ENCODE peak calls at places on chromosomes 3 and 15, in eight cellular contexts. O, Y, L, F, U, K, Z and G are unnamed samples.

GRCh38 chr3:4846529-4846928 is 132.7 kb upstream of the BHLHE40 start:
- DNase-seq in O (no peak), Y (no peak), L (no peak), F (no peak), U (no peak), K (no peak), Z (no peak), G (no peak)

GRCh38 chr15:66677336-66677735 is 24.7 kb upstream of the SMAD6 start:
- DNase-seq in O (no peak), Y (no peak), L (no peak), F (no peak), U (no peak), K (no peak), Z (no peak), G (no peak)

GRCh38 chr3:56491566-56491965 is 23.3 kb upstream of the ERC2 start:
- DNase-seq in O (no peak), Y (no peak), L (no peak), F (no peak), U (no peak), K (no peak), Z (no peak), G (no peak)

GRCh38 chr3:177633671-177634207 is 436.5 kb upstream of the TBL1XR1 start:
- DNase-seq in O (no peak), Y (no peak), L (no peak), F (no peak), U (no peak), K (no peak), Z (no peak), G (no peak)

GRCh38 chr15:63476229-63476632 is 28.2 kb upstream of the USP3 start:
- DNase-seq in O (no peak), Y (no peak), L (no peak), F (no peak), U (no peak), K (no peak), Z (no peak), G (no peak)

GRCh38 chr3:150309557-150309956 is 98.5 kb upstream of the TSC22D2 start:
- DNase-seq in O (no peak), Y (no peak), L (no peak), F (no peak), U (no peak), K (no peak), Z (no peak), G (no peak)

GRCh38 chr3:103048371-103048722 is 613.5 kb downstream of the ZPLD1 start:
- DNase-seq in O (no peak), Y (no peak), L (no peak), F (no peak), U (no peak), K (no peak), Z (no peak), G (no peak)

GRCh38 chr3:114892117-114892870 is 254.8 kb downstream of the ZBTB20 start:
- DNase-seq in O (no peak), Y (no peak), L (no peak), F (no peak), U (no peak), K (no peak), Z (peak), G (no peak)

GRCh38 chr3:194449913-194450312 is 36.9 kb downstream of the ATP13A3 start:
- DNase-seq in O (no peak), Y (no peak), L (no peak), F (no peak), U (no peak), K (no peak), Z (no peak), G (no peak)

GRCh38 chr3:49900491-49901153 is 3.1 kb downstream of the MST1R start:
- DNase-seq in O (peak), Y (no peak), L (peak), F (no peak), U (peak), K (peak), Z (no peak), G (peak)

GRCh38 chr3:27114684-27115083 is 254.5 kb downstream of the NEK10 start:
- DNase-seq in O (no peak), Y (no peak), L (no peak), F (no peak), U (no peak), K (no peak), Z (no peak), G (no peak)

DNA sequence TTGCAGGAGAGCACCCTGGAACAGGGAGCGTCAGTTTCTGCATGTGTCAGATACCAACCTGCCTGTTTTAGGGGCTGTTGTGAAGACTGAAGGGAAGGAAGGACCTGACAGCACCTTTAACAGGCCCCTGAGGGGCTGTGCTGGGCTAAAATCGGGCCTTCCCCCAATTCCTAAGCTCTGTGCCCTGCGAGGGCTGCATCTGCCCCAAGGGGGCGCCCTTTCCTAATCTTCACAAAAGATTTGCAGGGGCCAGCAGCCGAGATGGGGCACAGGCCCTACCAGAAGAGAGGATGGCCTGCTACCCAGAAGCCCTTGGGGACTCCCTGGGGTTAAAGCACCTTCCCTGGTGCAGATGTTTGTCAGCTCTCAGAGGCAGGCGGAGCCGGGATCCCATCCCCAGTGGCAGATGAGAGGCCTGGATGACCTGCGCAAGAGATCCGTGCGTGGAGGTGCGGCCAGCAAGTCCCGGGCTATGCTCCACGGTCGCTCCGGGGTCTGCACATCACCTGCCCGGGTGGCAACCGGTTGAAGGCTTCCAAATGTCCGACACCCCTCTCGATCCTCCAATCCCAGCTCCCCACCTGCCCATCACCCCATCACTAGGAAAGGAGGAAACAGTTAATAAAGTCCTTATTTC is 53.6 kb downstream of the RHCG start:
- DNase-seq in O (peak), Y (no peak), L (no peak), F (peak), U (no peak), K (peak), Z (peak), G (no peak)
- TF ChIP-seq CTCF in O (peak), Y (peak), L (peak), F (peak), U (peak), K (peak), Z (peak), G (peak)

DNA sequence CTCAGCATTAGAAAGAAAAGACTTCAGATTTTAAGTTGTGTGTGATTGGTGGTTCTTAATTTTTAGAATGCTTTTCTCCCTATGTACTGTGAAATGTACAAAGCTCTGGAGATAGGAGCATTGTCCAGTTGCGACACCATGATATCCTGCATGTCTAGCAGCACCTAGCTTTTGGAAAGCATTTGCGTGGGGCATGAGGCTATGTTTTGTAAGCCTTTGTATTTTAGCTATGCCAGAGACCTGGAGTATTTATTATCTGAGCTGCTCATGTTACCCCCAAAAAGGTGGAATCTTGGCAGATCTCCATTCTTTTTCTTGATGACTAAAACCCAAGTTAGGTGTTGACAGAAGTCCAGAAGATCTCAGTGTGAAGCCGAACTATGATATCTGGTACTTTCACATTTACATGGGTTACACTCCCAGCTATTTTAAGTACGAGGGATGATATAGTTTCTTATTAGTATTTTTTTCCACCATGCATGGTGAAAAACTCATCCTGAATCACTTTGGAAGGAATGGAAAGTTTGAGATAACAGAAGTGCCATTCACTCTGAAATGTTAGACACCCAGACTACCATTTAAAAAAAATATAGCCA is 126.7 kb upstream of the SAMMSON start:
- DNase-seq in O (no peak), Y (no peak), L (no peak), F (no peak), U (no peak), K (no peak), Z (no peak), G (no peak)
- H3K4me3 ChIP-seq in O (no peak), Y (no peak), L (no peak), F (no peak), U (no peak), K (no peak), Z (no peak), G (no peak)

DNA sequence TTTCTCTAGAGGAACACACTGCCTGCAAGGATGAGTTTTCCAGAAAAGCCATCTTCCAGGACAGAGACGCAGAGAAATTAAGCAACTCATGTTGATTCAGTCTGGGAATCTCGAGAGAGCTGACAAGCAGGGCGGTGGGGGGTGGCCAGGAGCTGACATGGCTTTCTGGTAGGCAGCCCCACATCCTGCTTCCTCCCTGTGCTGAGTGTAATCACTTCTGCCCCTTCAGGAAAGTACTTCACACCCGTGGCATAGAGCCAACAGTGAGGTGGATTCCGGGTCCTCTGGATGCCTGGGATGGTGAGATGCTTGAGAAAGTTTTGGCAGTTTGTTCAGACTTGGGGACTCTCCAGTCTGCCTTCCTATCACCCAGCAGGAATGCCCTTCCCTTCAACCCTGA is 221.1 kb downstream of the SLCO3A1 start:
- DNase-seq in O (no peak), Y (no peak), L (peak), F (no peak), U (peak), K (peak), Z (no peak), G (no peak)
- TF ChIP-seq CTCF in O (no peak), Y (no peak), L (no peak), F (no peak), U (no peak), K (no peak), Z (no peak), G (no peak)

DNA sequence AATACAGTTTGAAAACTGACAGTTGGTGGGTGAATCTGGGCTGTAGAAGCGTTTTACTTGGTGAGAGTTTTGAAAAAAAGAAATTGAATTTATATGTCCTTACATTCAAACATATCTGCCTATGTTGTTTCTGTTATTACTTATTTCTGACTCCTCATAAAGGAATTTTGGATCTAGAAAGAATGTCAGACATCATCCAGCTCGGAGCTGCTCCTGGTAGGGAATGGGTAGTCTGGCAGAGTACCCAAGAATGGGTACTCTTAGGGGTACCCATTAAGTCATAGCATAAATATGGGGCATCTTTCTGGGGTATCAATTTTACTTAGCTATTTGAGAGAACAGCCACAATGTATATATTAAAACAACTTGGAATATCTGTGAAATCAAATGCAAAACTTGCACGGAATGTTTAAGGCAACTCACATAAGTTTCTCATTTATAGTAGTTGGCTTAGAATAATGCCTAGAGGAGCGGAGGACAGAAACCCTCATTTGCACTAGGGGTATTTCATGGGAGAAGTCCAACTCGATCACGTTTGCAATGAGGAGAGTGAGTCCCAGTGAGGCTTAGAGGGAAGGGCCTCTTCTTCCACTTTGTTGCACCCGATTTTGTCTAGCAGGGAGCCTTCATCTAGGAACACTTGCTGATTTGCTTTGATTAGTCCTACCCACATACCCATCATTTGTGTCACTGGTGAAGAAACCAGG is 2.4 kb upstream of the LARP6 start:
- DNase-seq in O (no peak), Y (no peak), L (no peak), F (no peak), U (no peak), K (no peak), Z (no peak), G (no peak)
- H3K4me3 ChIP-seq in O (no peak), Y (no peak), L (no peak), F (peak), U (no peak), K (no peak), Z (no peak), G (no peak)

DNA sequence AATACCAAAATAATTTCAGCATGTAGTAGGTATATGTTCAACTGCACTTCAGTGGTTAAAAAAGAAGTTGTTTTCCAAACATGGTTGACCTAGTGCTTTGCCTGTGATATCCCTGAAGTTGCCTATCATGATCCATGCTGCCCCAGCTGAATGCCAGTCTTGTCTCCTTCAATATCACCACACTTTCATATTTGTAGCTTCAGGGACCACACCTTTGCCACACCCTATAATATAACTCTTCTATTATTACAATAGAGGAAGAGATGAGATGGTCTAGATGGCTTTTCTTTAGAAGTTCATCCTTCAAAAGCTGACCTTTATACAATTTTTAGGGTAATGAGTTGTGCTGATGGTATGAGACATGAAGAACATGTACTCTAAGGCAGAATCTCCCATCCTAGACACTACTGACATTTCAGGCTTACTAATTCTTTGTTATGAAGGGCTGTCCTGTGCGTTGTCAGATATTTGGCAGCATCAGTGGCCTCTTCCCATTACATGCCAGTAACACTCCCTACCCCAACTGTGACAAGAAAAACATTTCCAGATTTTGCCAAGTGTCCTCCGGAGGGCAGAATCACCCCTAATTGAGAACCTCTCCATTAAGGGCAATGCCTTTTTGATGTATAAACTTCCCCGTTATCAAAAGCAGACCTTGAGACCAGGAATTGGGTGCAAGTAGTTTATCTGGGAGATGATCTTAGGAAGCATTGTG is 76.2 kb upstream of the PLCL2 start:
- DNase-seq in O (no peak), Y (no peak), L (no peak), F (no peak), U (no peak), K (no peak), Z (no peak), G (no peak)
- TF ChIP-seq CTCF in O (no peak), Y (no peak), L (no peak), F (no peak), U (no peak), K (no peak), Z (no peak), G (no peak)